ENCODE peak calls at places on chromosomes 13 and 19, in four cellular contexts. I, X, N and V are unnamed samples.

GRCh38 chr13:36571444-36571843 is 102.4 kb upstream of the SERTM1 start:
- DNase-seq in I (no peak), X (no peak), N (no peak), V (no peak)

GRCh38 chr19:6536138-6536671 is 5.4 kb downstream of the TNFSF9 start:
- DNase-seq in I (no peak), X (peak), N (no peak), V (no peak)

GRCh38 chr13:49436890-49437289 is 7.0 kb downstream of the CAB39L start:
- DNase-seq in I (peak), X (peak), N (no peak), V (no peak)

GRCh38 chr19:46006411-46006810 is 11.1 kb downstream of the CCDC61 start:
- DNase-seq in I (no peak), X (no peak), N (no peak), V (no peak)

GRCh38 chr13:99353836-99354235 is 46.6 kb upstream of the GPR183 start:
- DNase-seq in I (no peak), X (peak), N (no peak), V (no peak)

GRCh38 chr13:111927181-111927540 is 139.8 kb upstream of the SOX1 start:
- DNase-seq in I (no peak), X (no peak), N (no peak), V (no peak)

GRCh38 chr19:947090-947706 is 21.4 kb downstream of the ARID3A start:
- DNase-seq in I (no peak), X (no peak), N (no peak), V (no peak)

GRCh38 chr19:32823747-32824102 is 45.8 kb downstream of the SLC7A9 start:
- DNase-seq in I (no peak), X (no peak), N (no peak), V (no peak)

GRCh38 chr13:40987606-40988280 is 31.4 kb downstream of the ELF1 start:
- DNase-seq in I (no peak), X (peak), N (no peak), V (no peak)

GRCh38 chr19:47232422-47233211 is 1.6 kb upstream of the BBC3 start:
- DNase-seq in I (peak), X (peak), N (no peak), V (no peak)

GRCh38 chr13:21138561-21138960 is 37.8 kb downstream of the SKA3 start:
- DNase-seq in I (no peak), X (no peak), N (no peak), V (no peak)

GRCh38 chr19:7109678-7110289 is 40.3 kb downstream of the ZNF557 start:
- DNase-seq in I (no peak), X (peak), N (no peak), V (peak)

GRCh38 chr13:26881154-26881553 is 120.6 kb upstream of the GPR12 start:
- DNase-seq in I (peak), X (peak), N (no peak), V (no peak)

GRCh38 chr13:112158961-112159360 is 92.0 kb downstream of the SOX1 start:
- DNase-seq in I (no peak), X (no peak), N (peak), V (no peak)

GRCh38 chr13:59445812-59446211 is 717.9 kb downstream of the DIAPH3 start:
- DNase-seq in I (no peak), X (no peak), N (no peak), V (no peak)

GRCh38 chr13:45238945-45239795 is 38.3 kb upstream of the KCTD4 start:
- DNase-seq in I (peak), X (peak), N (no peak), V (no peak)

GRCh38 chr19:40341601-40342482 is 6.4 kb downstream of the C19orf47 start:
- DNase-seq in I (no peak), X (peak), N (peak), V (no peak)

GRCh38 chr19:39843919-39844793 is 2.0 kb downstream of the FBL start:
- DNase-seq in I (peak), X (peak), N (no peak), V (no peak)

GRCh38 chr13:33639640-33640080 is 178.3 kb upstream of the RFC3 start:
- DNase-seq in I (no peak), X (no peak), N (no peak), V (no peak)

GRCh38 chr13:53010374-53011105 is 18.1 kb upstream of the OLFM4 start:
- DNase-seq in I (no peak), X (no peak), N (no peak), V (no peak)

GRCh38 chr13:35881360-35881759 is 249.8 kb downstream of the DCLK1 start:
- DNase-seq in I (peak), X (no peak), N (no peak), V (no peak)

GRCh38 chr19:18514800-18515682 is 6.8 kb downstream of the ELL start:
- DNase-seq in I (no peak), X (peak), N (no peak), V (no peak)

GRCh38 chr13:111389621-111390521 is 69.4 kb downstream of the TEX29 start:
- DNase-seq in I (no peak), X (no peak), N (no peak), V (no peak)

GRCh38 chr19:11421607-11422098 is 2.5 kb upstream of the RGL3 start:
- DNase-seq in I (no peak), X (peak), N (no peak), V (no peak)

GRCh38 chr19:7679771-7680605 is 645 bp upstream of the TRAPPC5 start:
- DNase-seq in I (no peak), X (no peak), N (no peak), V (no peak)

GRCh38 chr19:2327773-2328400 is 499 bp downstream of the LSM7 start:
- DNase-seq in I (peak), X (peak), N (no peak), V (peak)

GRCh38 chr19:38375748-38376147 is 1.4 kb downstream of the PSMD8 start:
- DNase-seq in I (no peak), X (peak), N (no peak), V (no peak)

GRCh38 chr19:35249146-35249847 is 495 bp downstream of the LSR start:
- DNase-seq in I (no peak), X (no peak), N (no peak), V (no peak)

GRCh38 chr19:18494267-18494607 is 27.6 kb downstream of the ELL start:
- DNase-seq in I (no peak), X (peak), N (no peak), V (no peak)

GRCh38 chr19:3768748-3769099 is 3.3 kb downstream of the RAX2 start:
- DNase-seq in I (no peak), X (no peak), N (no peak), V (no peak)

GRCh38 chr13:102322211-102322610 is 79.6 kb downstream of the FGF14 start:
- DNase-seq in I (no peak), X (no peak), N (no peak), V (no peak)

GRCh38 chr13:49540552-49540951 is 44.8 kb downstream of the PHF11 start:
- DNase-seq in I (no peak), X (no peak), N (no peak), V (no peak)

GRCh38 chr13:98307744-98308524 is 130.9 kb upstream of the RNF113B start:
- DNase-seq in I (no peak), X (peak), N (no peak), V (no peak)

GRCh38 chr13:39095500-39095899 is 57.2 kb downstream of the NHLRC3 start:
- DNase-seq in I (no peak), X (no peak), N (no peak), V (no peak)

GRCh38 chr19:29764322-29764721 is 47.5 kb upstream of the CCNE1 start:
- DNase-seq in I (no peak), X (no peak), N (no peak), V (no peak)

GRCh38 chr13:105971720-105972119 is 563.7 kb downstream of the EFNB2 start:
- DNase-seq in I (no peak), X (peak), N (no peak), V (no peak)